ENCODE peak calls at places on chromosomes 13 and 19, in five cellular contexts. F, H, S, D and R are unnamed samples.
A peak's percentile ranks its signal among the peaks of the same experiment; 100 is the strongest.

GRCh38 chr13:32548837-32549236 is 10.2 kb upstream of the N4BP2L2 start:
- DNase-seq in F (no peak), H (no peak), S (peak; percentile 86), D (no peak), R (peak; percentile 5)

GRCh38 chr19:3353493-3353892 is 12.9 kb upstream of the NFIC start:
- DNase-seq in F (no peak), H (no peak), S (no peak), D (no peak), R (no peak)

GRCh38 chr13:75812751-75813181 is 176.6 kb downstream of the LMO7 start:
- DNase-seq in F (no peak), H (no peak), S (peak; percentile 58), D (peak; percentile 33), R (peak; percentile 16)

GRCh38 chr19:40556953-40557530 is 19.6 kb upstream of the SHKBP1 start:
- DNase-seq in F (no peak), H (no peak), S (no peak), D (no peak), R (no peak)

GRCh38 chr19:17584132-17584531 is 28.7 kb downstream of the COLGALT1 start:
- DNase-seq in F (no peak), H (no peak), S (no peak), D (no peak), R (no peak)

GRCh38 chr19:58059003-58059671 is at the start of gene ZNF135:
- DNase-seq in F (peak; percentile 91), H (peak; percentile 94), S (peak; percentile 94), D (peak; percentile 86), R (peak; percentile 73)

GRCh38 chr13:30376426-30377311 is 45.6 kb upstream of the UBE2L5 start:
- DNase-seq in F (no peak), H (peak; percentile 32), S (no peak), D (no peak), R (no peak)

GRCh38 chr13:112658807-112659206 is 31.0 kb upstream of the ATP11A start:
- DNase-seq in F (no peak), H (no peak), S (no peak), D (no peak), R (no peak)

GRCh38 chr13:109569938-109570711 is 216.3 kb downstream of the IRS2 start:
- DNase-seq in F (no peak), H (no peak), S (no peak), D (no peak), R (no peak)

GRCh38 chr19:15623711-15624318 is 8.8 kb downstream of the CYP4F8 start:
- DNase-seq in F (no peak), H (no peak), S (no peak), D (no peak), R (no peak)

GRCh38 chr13:97432917-97433726 is 847 bp upstream of the RAP2A start:
- DNase-seq in F (peak; percentile 100), H (peak; percentile 100), S (peak; percentile 100), D (peak; percentile 100), R (peak; percentile 100)

GRCh38 chr19:49879243-49879960 is 1.9 kb downstream of the TBC1D17 start:
- DNase-seq in F (no peak), H (no peak), S (no peak), D (no peak), R (no peak)

GRCh38 chr19:55670280-55671053 is 4.6 kb upstream of the EPN1 start:
- DNase-seq in F (no peak), H (peak; percentile 68), S (peak; percentile 20), D (no peak), R (no peak)

GRCh38 chr13:39672378-39673132 is 17.1 kb downstream of the COG6 start:
- DNase-seq in F (no peak), H (no peak), S (no peak), D (no peak), R (peak; percentile 23)

GRCh38 chr19:35213678-35214632 is 14.6 kb downstream of the FAM187B start:
- DNase-seq in F (peak; percentile 28), H (peak; percentile 76), S (peak; percentile 91), D (peak; percentile 20), R (peak; percentile 66)

GRCh38 chr19:55440411-55441105 is 2.5 kb downstream of the SHISA7 start:
- DNase-seq in F (no peak), H (no peak), S (no peak), D (no peak), R (no peak)

GRCh38 chr13:38348890-38349289 is 761 bp upstream of the UFM1 start:
- DNase-seq in F (no peak), H (no peak), S (no peak), D (peak; percentile 53), R (peak; percentile 64)

GRCh38 chr13:95154441-95154886 is 146.8 kb downstream of the ABCC4 start:
- DNase-seq in F (no peak), H (no peak), S (no peak), D (peak; percentile 25), R (peak; percentile 17)

GRCh38 chr13:97851269-97851668 is 102.2 kb upstream of the IPO5 start:
- DNase-seq in F (no peak), H (no peak), S (peak; percentile 20), D (no peak), R (peak; percentile 15)

GRCh38 chr13:104779311-104779710 is 1713.1 kb upstream of the SLC10A2 start:
- DNase-seq in F (no peak), H (no peak), S (peak; percentile 6), D (peak; percentile 58), R (peak; percentile 36)

GRCh38 chr19:6065685-6066365 is 44.5 kb downstream of the RFX2 start:
- DNase-seq in F (peak; percentile 83), H (peak; percentile 73), S (no peak), D (peak; percentile 77), R (peak; percentile 46)

GRCh38 chr19:13790354-13790753 is 4.9 kb upstream of the ZSWIM4 start:
- DNase-seq in F (no peak), H (no peak), S (peak; percentile 70), D (peak; percentile 68), R (no peak)

GRCh38 chr19:17246681-17247425 is 1.1 kb upstream of the NR2F6 start:
- DNase-seq in F (peak; percentile 51), H (no peak), S (peak; percentile 29), D (peak; percentile 37), R (peak; percentile 41)

GRCh38 chr19:50741179-50741933 is 18.2 kb downstream of the CLEC11A start:
- DNase-seq in F (no peak), H (no peak), S (peak; percentile 22), D (no peak), R (no peak)

GRCh38 chr13:103788061-103788652 is 721.9 kb upstream of the SLC10A2 start:
- DNase-seq in F (no peak), H (no peak), S (no peak), D (no peak), R (no peak)

GRCh38 chr19:50518091-50519005 is 4.6 kb upstream of the ASPDH start:
- DNase-seq in F (no peak), H (no peak), S (no peak), D (no peak), R (no peak)

GRCh38 chr13:101655435-101655834 is 203.0 kb downstream of the ITGBL1 start:
- DNase-seq in F (no peak), H (no peak), S (no peak), D (peak; percentile 25), R (no peak)

GRCh38 chr19:51364200-51365106 is 1.7 kb downstream of the ETFB start:
- DNase-seq in F (no peak), H (no peak), S (no peak), D (no peak), R (peak; percentile 32)

GRCh38 chr19:8079988-8080387 is 27.4 kb downstream of the CCL25 start:
- DNase-seq in F (no peak), H (no peak), S (no peak), D (no peak), R (no peak)

GRCh38 chr19:8083141-8083540 is 30.6 kb downstream of the CCL25 start:
- DNase-seq in F (no peak), H (no peak), S (no peak), D (no peak), R (no peak)

GRCh38 chr19:8081569-8082550 is 29.3 kb downstream of the CCL25 start:
- DNase-seq in F (no peak), H (no peak), S (peak; percentile 70), D (no peak), R (peak; percentile 7)

GRCh38 chr19:8084152-8084551 is 31.6 kb downstream of the CCL25 start:
- DNase-seq in F (no peak), H (no peak), S (no peak), D (no peak), R (no peak)

DNA sequence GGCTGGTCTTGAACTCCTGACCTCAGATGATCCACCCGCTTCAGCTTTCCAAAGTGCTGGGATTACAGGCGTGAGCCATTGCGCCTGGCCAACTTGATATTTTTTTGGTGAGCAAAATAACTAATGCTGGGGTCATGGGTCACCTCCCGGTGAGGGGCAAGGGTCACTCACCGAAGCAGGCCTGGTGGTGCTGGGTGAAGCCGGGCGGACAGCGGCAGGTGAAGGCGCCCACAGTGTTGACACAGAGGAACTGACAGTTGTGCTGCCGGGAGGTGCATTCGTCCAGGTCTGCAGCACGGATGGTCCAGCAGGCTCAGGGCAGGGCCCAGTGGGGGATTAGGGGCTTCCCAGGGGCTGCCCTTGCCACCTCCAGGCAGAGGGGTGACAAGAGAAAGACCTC is 28.3 kb downstream of the CCL25 start:
- DNase-seq in F (no peak), H (no peak), S (no peak), D (no peak), R (no peak)
- H3K4me3 ChIP-seq in F (no peak overlapping the region), H (no peak overlapping the region), S (no peak overlapping the region), D (no peak overlapping the region), R (no peak overlapping the region)

DNA sequence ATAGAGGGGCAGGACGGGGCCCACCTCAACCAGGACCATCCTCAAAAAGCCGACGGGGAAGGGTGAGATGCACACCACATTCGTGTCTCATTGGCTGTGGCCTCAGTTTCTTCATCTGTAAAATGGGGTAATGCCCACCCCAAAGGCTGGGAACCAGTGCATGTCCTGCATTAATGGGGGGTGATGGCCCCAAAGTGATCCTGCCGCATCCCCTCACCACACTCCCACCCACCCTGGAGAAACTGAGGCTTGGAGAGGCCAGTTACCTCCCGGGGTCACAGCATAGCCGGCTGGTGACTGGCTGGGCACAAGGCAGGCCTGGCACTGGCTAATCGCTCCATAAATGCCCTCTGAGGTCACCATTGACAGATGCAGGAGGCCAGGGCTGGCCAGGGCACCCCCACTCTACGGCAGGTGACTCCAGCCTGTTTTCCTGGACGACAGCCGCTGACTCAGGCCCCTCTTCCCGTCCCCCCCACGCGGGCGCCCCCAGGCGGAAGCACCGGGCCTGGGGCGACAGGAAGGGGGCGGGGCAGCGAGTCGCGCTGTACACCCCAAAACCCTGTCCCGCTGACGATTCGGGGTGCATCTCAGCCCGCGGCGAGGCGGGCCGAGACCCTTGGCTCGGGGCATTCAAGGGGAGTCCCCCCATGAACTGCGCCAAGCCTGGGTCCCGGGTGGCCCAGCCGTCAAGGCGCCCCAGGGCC is 483 bp upstream of the MIDN start:
- DNase-seq in F (no peak), H (peak; percentile 91), S (peak; percentile 60), D (peak; percentile 71), R (peak; percentile 65)
- TF ChIP-seq CTCF in F (no peak), H (no peak), S (peak; percentile 32), D (peak; percentile 15), R (no peak)

GRCh38 chr13:36154567-36155231 is 23.5 kb upstream of the DCLK1 start:
- DNase-seq in F (no peak), H (no peak), S (no peak), D (peak; percentile 25), R (no peak)
- H3K4me3 ChIP-seq in F (no peak overlapping the region), H (peak overlapping the region; percentile 49), S (no peak overlapping the region), D (no peak overlapping the region), R (no peak overlapping the region)

DNA sequence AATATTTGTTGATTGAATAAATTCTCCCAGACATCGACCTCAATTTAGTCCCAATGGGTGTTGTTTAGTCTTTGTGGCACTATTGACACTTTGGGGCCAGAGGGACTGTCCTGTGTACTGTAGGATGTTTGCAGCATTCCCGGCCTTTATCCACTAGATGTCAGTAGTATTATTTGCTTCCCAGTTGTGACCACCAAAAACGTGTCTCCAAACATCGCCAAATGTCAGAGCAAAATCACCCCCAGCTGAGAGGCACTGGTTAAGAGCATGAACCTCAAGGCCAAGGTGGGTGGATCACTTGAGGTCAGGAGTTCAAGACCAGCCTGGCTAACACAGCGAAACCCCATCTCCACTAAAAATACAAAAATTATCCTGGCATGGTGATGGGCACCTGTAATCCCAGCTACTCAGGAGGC is 15.4 kb downstream of the NLRP12 start:
- DNase-seq in F (no peak), H (no peak), S (peak; percentile 73), D (peak; percentile 39), R (peak; percentile 62)
- TF ChIP-seq CTCF in F (no peak), H (no peak), S (peak; percentile 74), D (peak; percentile 70), R (peak; percentile 66)